ENCODE peak calls at places on chromosomes 13 and 19, in seven cellular contexts. B, Y, Q, G, D, U and V are unnamed samples.

GRCh38 chr13:78032132-78032531 is 113.5 kb upstream of the EDNRB start:
- DNase-seq in U (no peak), Q (no peak), D (no peak), Y (no peak), B (no peak), G (no peak), V (no peak)

GRCh38 chr13:112331675-112332074 is 44.5 kb upstream of the SPACA7 start:
- DNase-seq in B (no peak), G (no peak), U (no peak), D (no peak), Q (peak; percentile 42), Y (no peak), V (no peak)

GRCh38 chr13:74074723-74075122 is 59.5 kb downstream of the KLF12 start:
- DNase-seq in Y (no peak), B (no peak), U (peak; percentile 24), G (no peak), D (no peak), Q (no peak), V (no peak)

GRCh38 chr13:47678201-47678963 is 322.7 kb downstream of the SUCLA2 start:
- DNase-seq in Y (no peak), B (no peak), G (no peak), Q (no peak), D (no peak), U (no peak), V (no peak)

GRCh38 chr13:113919761-113920160 is 54.1 kb downstream of the C13orf46 start:
- DNase-seq in Q (no peak), U (no peak), G (no peak), D (no peak), Y (no peak), B (no peak), V (no peak)

GRCh38 chr19:45508931-45509691 is 1.8 kb downstream of the VASP start:
- DNase-seq in Q (peak; percentile 57), B (no peak), D (peak; percentile 92), U (no peak), G (no peak), Y (peak; percentile 46), V (no peak)

GRCh38 chr19:52307275-52307674 is 10.3 kb downstream of the ZNF480 start:
- DNase-seq in Q (peak; percentile 45), Y (no peak), B (no peak), U (peak; percentile 17), D (no peak), G (no peak), V (no peak)

GRCh38 chr13:100534147-100534818 is 54.3 kb downstream of the GGACT start:
- DNase-seq in Q (no peak), D (no peak), Y (no peak), U (no peak), B (no peak), G (no peak), V (no peak)

GRCh38 chr13:36362251-36362650 is 16.1 kb upstream of the SPART start:
- DNase-seq in D (no peak), U (peak; percentile 90), B (no peak), Y (no peak), G (no peak), Q (no peak), V (no peak)

GRCh38 chr13:110913322-110913721 is 1.5 kb downstream of the ANKRD10 start:
- DNase-seq in D (no peak), Q (no peak), U (peak; percentile 49), B (no peak), G (no peak), Y (no peak), V (no peak)

GRCh38 chr19:44891016-44891882 is at the start of gene TOMM40:
- DNase-seq in D (peak; percentile 99), B (peak; percentile 99), Q (peak; percentile 100), Y (no peak), G (peak; percentile 96), U (no peak), V (peak; percentile 100)

GRCh38 chr13:19060311-19061002 is 121.2 kb downstream of the TUBA3C start:
- DNase-seq in Y (no peak), Q (no peak), U (no peak), G (no peak), D (no peak), B (no peak), V (no peak)

GRCh38 chr19:49149652-49150105 is 5.5 kb downstream of the HRC start:
- DNase-seq in Y (peak; percentile 85), D (peak; percentile 82), G (no peak), U (peak; percentile 66), B (peak; percentile 58), Q (peak; percentile 83), V (no peak)

GRCh38 chr13:23753523-23753922 is 135.7 kb downstream of the MIPEP start:
- DNase-seq in U (peak; percentile 19), G (peak; percentile 56), D (no peak), Y (no peak), Q (no peak), B (no peak), V (no peak)

GRCh38 chr13:31909889-31910551 is 121.6 kb upstream of the FRY start:
- DNase-seq in Y (peak; percentile 69), G (peak; percentile 26), U (peak; percentile 37), D (peak; percentile 4), Q (peak; percentile 36), B (no peak), V (no peak)

GRCh38 chr13:29496241-29496712 is 99.2 kb downstream of the SLC7A1 start:
- DNase-seq in Q (no peak), D (no peak), Y (no peak), U (peak; percentile 82), B (no peak), G (peak; percentile 26), V (no peak)

GRCh38 chr19:1134431-1134830 is 30.6 kb downstream of the GPX4 start:
- DNase-seq in D (no peak), Y (no peak), B (no peak), U (no peak), Q (no peak), G (no peak), V (no peak)

GRCh38 chr19:18123819-18124218 is 26.2 kb downstream of the MAST3 start:
- DNase-seq in D (no peak), U (no peak), Y (no peak), B (no peak), G (no peak), Q (no peak), V (no peak)

GRCh38 chr13:40983269-40983668 is 35.8 kb downstream of the ELF1 start:
- DNase-seq in U (no peak), Y (no peak), G (no peak), Q (no peak), D (no peak), B (no peak), V (no peak)

GRCh38 chr13:66845393-66845792 is 384.7 kb downstream of the PCDH9 start:
- DNase-seq in Q (no peak), D (no peak), Y (no peak), U (no peak), G (no peak), B (no peak), V (no peak)
- TF ChIP-seq CTCF in Q (no peak), D (no peak), Y (no peak), U (no peak), G (no peak), B (no peak), V (no peak)

DNA sequence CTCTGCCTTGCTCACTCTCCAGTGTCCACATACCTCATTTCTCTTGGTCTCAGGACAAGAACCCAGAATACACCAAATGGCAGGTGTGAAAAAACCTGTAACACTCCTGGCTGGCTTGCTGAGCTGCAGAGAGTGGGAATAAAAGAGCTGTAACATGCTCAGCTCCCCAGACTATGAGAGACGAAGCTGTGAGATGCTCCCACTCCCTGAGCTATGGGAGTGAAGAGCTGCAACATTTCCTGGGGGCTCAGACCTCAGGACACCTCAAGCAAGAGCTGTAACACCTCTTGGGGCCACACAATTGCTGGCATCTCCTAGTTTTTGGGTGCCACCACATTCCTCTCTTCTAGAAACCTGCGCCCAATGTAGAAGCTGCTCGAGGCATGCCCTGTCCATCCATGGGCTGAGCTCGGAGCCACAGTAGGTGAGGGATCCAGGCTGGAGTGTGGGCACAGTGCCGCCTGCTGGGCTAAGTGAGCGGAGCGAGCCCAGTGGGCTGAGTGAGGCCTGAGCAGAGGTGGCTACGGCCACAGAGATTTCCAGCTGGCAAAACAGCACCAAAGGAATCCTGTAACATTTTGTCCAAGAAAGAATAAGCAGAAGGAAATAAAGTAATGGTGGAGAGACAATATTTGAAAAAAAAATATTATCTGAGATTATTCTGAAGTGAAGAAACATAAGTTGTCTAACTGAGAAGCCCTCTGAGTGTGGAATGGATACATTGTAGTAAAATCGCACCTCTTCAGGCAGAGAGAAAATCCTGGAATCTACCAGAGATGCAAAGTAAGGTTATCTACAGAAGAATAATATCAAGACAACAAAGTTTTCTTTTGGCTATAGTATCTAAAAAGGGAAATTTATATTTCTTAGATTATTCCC is 186.2 kb upstream of the PCDH9 start:
- DNase-seq in U (peak; percentile 2), Q (peak; percentile 83), Y (peak; percentile 81), G (no peak), B (no peak), D (peak; percentile 4), V (no peak)
- TF ChIP-seq CTCF in U (peak; percentile 73), Q (peak; percentile 82), Y (peak; percentile 99), G (peak; percentile 81), B (peak; percentile 69), D (peak; percentile 41), V (no peak)

GRCh38 chr19:38877781-38878574 is at the start of gene RINL:
- DNase-seq in B (no peak), Q (no peak), U (no peak), D (no peak), G (no peak), Y (no peak), V (no peak)

GRCh38 chr19:38879400-38879751 is 1.3 kb upstream of the RINL start:
- DNase-seq in B (no peak), U (no peak), Y (no peak), D (no peak), Q (no peak), G (no peak), V (no peak)

GRCh38 chr19:38880882-38881609 is 3.0 kb upstream of the RINL start:
- DNase-seq in U (no peak), D (no peak), B (no peak), G (no peak), Q (no peak), Y (no peak), V (no peak)

GRCh38 chr19:38880076-38880881 is 2.2 kb upstream of the RINL start:
- DNase-seq in U (no peak), Q (no peak), B (no peak), Y (no peak), G (no peak), D (no peak), V (no peak)

GRCh38 chr19:38878575-38879399 is 712 bp upstream of the RINL start:
- DNase-seq in Q (no peak), B (no peak), Y (no peak), D (no peak), G (no peak), U (no peak), V (no peak)
- TF ChIP-seq CTCF in Q (no peak), B (no peak), Y (no peak), D (no peak), G (no peak), U (no peak), V (no peak)

DNA sequence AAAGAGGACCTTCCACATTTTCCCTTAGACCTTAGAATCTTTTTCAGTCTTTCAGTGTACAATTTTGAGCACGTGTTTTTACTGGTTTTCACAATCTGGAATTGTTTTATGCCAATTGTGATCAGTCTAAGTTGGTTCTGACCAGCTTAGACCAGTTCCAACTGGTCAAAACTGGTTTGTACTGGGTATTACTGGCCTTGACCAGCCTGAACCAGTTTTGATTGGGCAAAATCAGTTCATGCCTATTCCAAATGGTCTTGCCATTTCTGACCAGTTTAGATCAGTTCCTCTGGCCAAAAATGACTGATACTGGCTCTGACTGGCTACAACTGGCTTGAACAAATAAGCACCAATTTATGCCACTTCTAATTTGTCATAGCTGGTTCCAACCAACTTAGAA is 36.4 kb downstream of the ZNF585A start:
- DNase-seq in B (no peak), D (no peak), Q (no peak), G (no peak), U (no peak), Y (no peak), V (no peak)
- TF ChIP-seq CTCF in B (no peak), D (no peak), Q (no peak), G (no peak), U (no peak), Y (no peak), V (no peak)